ENCODE peak calls at places on chromosomes 6 and 20, in seven cellular contexts. Q, A, N, M, S, H and J are unnamed samples.

GRCh38 chr6:158226655-158227512 is 58.7 kb downstream of the GTF2H5 start:
- DNase-seq in Q (no peak), A (no peak), N (no peak), M (no peak), S (no peak), H (no peak), J (no peak)

GRCh38 chr6:141667580-141668309 is 465.0 kb upstream of the GJE1 start:
- DNase-seq in Q (no peak), A (no peak), N (no peak), M (no peak), S (no peak), H (no peak), J (no peak)

GRCh38 chr20:64090165-64090564 is 6.0 kb upstream of the LKAAEAR1 start:
- DNase-seq in Q (no peak), A (no peak), N (no peak), M (no peak), S (no peak), H (no peak), J (no peak)

GRCh38 chr6:138824482-138825134 is 28.7 kb downstream of the ECT2L start:
- DNase-seq in Q (no peak), A (no peak), N (no peak), M (no peak), S (no peak), H (no peak), J (no peak)

GRCh38 chr20:41200446-41201202 is 63.3 kb downstream of the PLCG1 start:
- DNase-seq in Q (no peak), A (no peak), N (no peak), M (no peak), S (no peak), H (no peak), J (peak; percentile 37)

GRCh38 chr6:17932362-17932852 is 55.0 kb downstream of the KIF13A start:
- DNase-seq in Q (no peak), A (no peak), N (no peak), M (peak; percentile 79), S (no peak), H (peak; percentile 90), J (no peak)

GRCh38 chr6:15922510-15923307 is 206.2 kb upstream of the MYLIP start:
- DNase-seq in Q (no peak), A (no peak), N (no peak), M (no peak), S (peak; percentile 64), H (peak; percentile 77), J (peak; percentile 98)

GRCh38 chr20:57749861-57750260 is 40.0 kb upstream of the PMEPA1 start:
- DNase-seq in Q (no peak), A (no peak), N (no peak), M (no peak), S (no peak), H (no peak), J (no peak)

GRCh38 chr20:25739615-25740320 is 43.1 kb upstream of the ZNF337 start:
- DNase-seq in Q (no peak), A (no peak), N (no peak), M (no peak), S (no peak), H (no peak), J (peak; percentile 16)

GRCh38 chr6:163373240-163373639 is 41.3 kb upstream of the QKI start:
- DNase-seq in Q (no peak), A (no peak), N (no peak), M (no peak), S (no peak), H (no peak), J (no peak)

GRCh38 chr6:127120109-127120786 is 1.8 kb downstream of the RSPO3 start:
- DNase-seq in Q (no peak), A (peak; percentile 55), N (no peak), M (no peak), S (no peak), H (no peak), J (no peak)

GRCh38 chr6:7406743-7407142 is 17.1 kb downstream of the RIOK1 start:
- DNase-seq in Q (no peak), A (no peak), N (no peak), M (no peak), S (no peak), H (no peak), J (no peak)

GRCh38 chr20:8756410-8756809 is 312.5 kb upstream of the PLCB4 start:
- DNase-seq in Q (no peak), A (no peak), N (no peak), M (no peak), S (peak; percentile 45), H (peak; percentile 46), J (no peak)

GRCh38 chr6:227812-228338 is 64.4 kb upstream of the DUSP22 start:
- DNase-seq in Q (no peak), A (no peak), N (no peak), M (no peak), S (no peak), H (no peak), J (no peak)

GRCh38 chr20:61805781-61806180 is 259.9 kb downstream of the TAF4 start:
- DNase-seq in Q (no peak), A (no peak), N (no peak), M (no peak), S (no peak), H (no peak), J (no peak)

GRCh38 chr20:6473197-6473596 is 294.3 kb upstream of the BMP2 start:
- DNase-seq in Q (no peak), A (no peak), N (no peak), M (no peak), S (no peak), H (peak; percentile 1), J (no peak)